ENCODE peak calls at places on chromosome 14, in six cellular contexts. X is amniotic stem cell, T is stomach, O is NCI-H526 treated with DMSO at 0.1 percent for 48 hours, J is AG20443, R is GM04504. C is an unnamed sample.

GRCh38 chr14:70357557-70357956 is 1.9 kb downstream of the COX16 start:
- DNase-seq in R (no peak), X (no peak), J (no peak), T (no peak), O (no peak), C (no peak)

GRCh38 chr14:34046799-34047520 is 96.1 kb upstream of the EGLN3 start:
- DNase-seq in T (no peak), R (no peak), O (no peak), X (no peak), J (no peak), C (no peak)

GRCh38 chr14:71659165-71659564 is 273.1 kb upstream of the RGS6 start:
- DNase-seq in J (no peak), O (no peak), R (no peak), T (no peak), X (no peak), C (no peak)

GRCh38 chr14:72291908-72292688 is 359.9 kb downstream of the RGS6 start:
- DNase-seq in T (no peak), R (peak; percentile 9), J (peak; percentile 72), X (peak; percentile 9), O (no peak), C (no peak)

GRCh38 chr14:59882957-59883356 is 12.4 kb upstream of the RTN1 start:
- DNase-seq in R (no peak), T (no peak), X (no peak), J (no peak), O (no peak), C (no peak)

GRCh38 chr14:76710093-76711010 is 50.9 kb upstream of the VASH1 start:
- DNase-seq in X (peak; percentile 19), R (peak; percentile 11), O (peak; percentile 40), J (peak; percentile 63), T (no peak), C (no peak)

GRCh38 chr14:47658041-47658440 is 17.4 kb downstream of the MDGA2 start:
- DNase-seq in J (no peak), X (no peak), R (no peak), O (no peak), T (no peak), C (no peak)

GRCh38 chr14:91372680-91373495 is 44.7 kb downstream of the CCDC88C start:
- DNase-seq in X (no peak), O (no peak), J (no peak), R (no peak), T (peak; percentile 77), C (peak; percentile 24)

GRCh38 chr14:31950760-31951637 is 126.1 kb upstream of the ARHGAP5 start:
- DNase-seq in R (no peak), O (no peak), X (no peak), T (peak; percentile 64), J (peak; percentile 88), C (no peak)

GRCh38 chr14:104434214-104435076 is 145.1 kb upstream of the C14orf180 start:
- DNase-seq in R (no peak), T (peak; percentile 21), X (no peak), J (peak; percentile 9), O (no peak), C (no peak)

GRCh38 chr14:24876996-24877395 is 173.0 kb downstream of the STXBP6 start:
- DNase-seq in R (no peak), T (no peak), X (no peak), J (no peak), O (no peak), C (no peak)

GRCh38 chr14:64198486-64198885 is 95.7 kb downstream of the ESR2 start:
- DNase-seq in X (no peak), O (no peak), T (no peak), R (no peak), J (no peak), C (no peak)

GRCh38 chr14:89443002-89443660 is 26.1 kb upstream of the FOXN3 start:
- DNase-seq in T (no peak), O (no peak), R (no peak), X (no peak), J (peak; percentile 39), C (no peak)

GRCh38 chr14:69752773-69753172 is 14.2 kb upstream of the SRSF5 start:
- DNase-seq in T (no peak), R (no peak), X (no peak), J (no peak), O (no peak), C (no peak)

GRCh38 chr14:103549361-103550311 is 12.8 kb downstream of the BAG5 start:
- DNase-seq in X (no peak), O (peak; percentile 63), J (no peak), T (no peak), R (no peak), C (no peak)

GRCh38 chr14:75343914-75344313 is 65.3 kb downstream of the FOS start:
- DNase-seq in T (no peak), R (peak; percentile 68), X (no peak), J (peak; percentile 88), O (no peak), C (no peak)

GRCh38 chr14:99189201-99189801 is 82.7 kb downstream of the BCL11B start:
- DNase-seq in T (no peak), R (no peak), X (no peak), J (no peak), O (no peak), C (no peak)

GRCh38 chr14:91315844-91316267 is 71.4 kb upstream of the GPR68 start:
- DNase-seq in J (no peak), O (no peak), X (no peak), T (peak; percentile 46), R (no peak), C (peak; percentile 76)

GRCh38 chr14:103144085-103144484 is 20.8 kb downstream of the TNFAIP2 start:
- DNase-seq in O (no peak), R (peak; percentile 68), T (no peak), J (peak; percentile 60), X (peak; percentile 46), C (no peak)

GRCh38 chr14:73173092-73173735 is 36.9 kb downstream of the PSEN1 start:
- DNase-seq in J (peak; percentile 34), R (no peak), X (peak; percentile 60), O (peak; percentile 8), T (no peak), C (no peak)

GRCh38 chr14:21997300-21997699 is 323.7 kb upstream of the OR4E1 start:
- DNase-seq in X (no peak), R (no peak), O (no peak), J (no peak), T (no peak), C (no peak)

GRCh38 chr14:64812412-64812811 is 67.3 kb downstream of the SPTB start:
- DNase-seq in T (peak; percentile 74), R (no peak), O (peak; percentile 63), X (no peak), J (no peak), C (no peak)

GRCh38 chr14:74618078-74618952 is 6.3 kb upstream of the LTBP2 start:
- DNase-seq in T (peak; percentile 48), X (no peak), R (no peak), O (no peak), J (no peak), C (no peak)

GRCh38 chr14:69493791-69494190 is 9.3 kb downstream of the PLEKHD1 start:
- DNase-seq in T (no peak), J (no peak), X (no peak), O (no peak), R (no peak), C (no peak)

GRCh38 chr14:32934891-32935633 is 3.6 kb upstream of the NPAS3 start:
- DNase-seq in O (no peak), T (no peak), X (no peak), R (no peak), J (peak; percentile 24), C (no peak)

GRCh38 chr14:101182476-101182875 is 279.0 kb upstream of the RTL1 start:
- DNase-seq in X (no peak), T (peak; percentile 10), O (no peak), J (no peak), R (no peak), C (no peak)

GRCh38 chr14:100589071-100589759 is 2.0 kb upstream of the BEGAIN start:
- DNase-seq in J (no peak), R (no peak), X (no peak), T (no peak), O (no peak), C (no peak)

GRCh38 chr14:50668008-50668851 is at the start of gene SAV1:
- DNase-seq in R (peak; percentile 63), J (peak; percentile 84), X (peak; percentile 42), T (peak; percentile 84), O (peak; percentile 85), C (peak; percentile 29)

GRCh38 chr14:73386342-73386741 is 72.0 kb downstream of the NUMB start:
- DNase-seq in J (no peak), X (no peak), O (no peak), R (no peak), T (no peak), C (no peak)

GRCh38 chr14:69882086-69882864 is 3.1 kb downstream of the SMOC1 start:
- DNase-seq in X (no peak), O (no peak), J (no peak), T (no peak), R (no peak), C (no peak)

GRCh38 chr14:91985521-91986255 is 38.2 kb upstream of the FBLN5 start:
- DNase-seq in O (no peak), J (no peak), X (no peak), T (no peak), R (no peak), C (no peak)

C was measured in activated gamma-delta T cell.